ENCODE peak calls at places on chromosomes 12 and 14, in seven cellular contexts. A is activated T-cell treated with anti-CD3 and anti-CD28 coated beads, Interleukin-2, amount 50 U/mL, for 4 hours; O is GM23248; N is GOT3; T is stimulated activated effector memory CD8-positive, alpha-beta T cell treated with anti-CD3 and anti-CD28 coated beads, Interleukin-12 subunit alpha, Interleukin-12 subunit beta, amount 100 ng/mL, for 72 hours; Y is stimulated activated CD4-positive, alpha-beta T cell treated with anti-CD3 and anti-CD28 coated beads, Interleukin-4, amount 100 ng/mL, for 4 hours; X is T follicular helper cell. I is an unnamed sample.

GRCh38 chr12:23860019-23860418 is 89.5 kb downstream of the SOX5 start:
- DNase-seq in A (no peak), O (no peak), N (no peak), T (no peak), Y (no peak), X (no peak), I (no peak)

GRCh38 chr14:105116451-105117256 is 51.4 kb upstream of the GPR132 start:
- DNase-seq in A (no peak), O (no peak), N (no peak), T (no peak), Y (no peak), X (no peak), I (no peak)

GRCh38 chr14:70808023-70808401 is 1.3 kb downstream of the MAP3K9 start:
- DNase-seq in A (peak), O (no peak), N (no peak), T (no peak), Y (peak), X (peak), I (no peak)

GRCh38 chr12:1212529-1212928 is 221.5 kb downstream of the ERC1 start:
- DNase-seq in A (no peak), O (no peak), N (no peak), T (no peak), Y (no peak), X (no peak), I (no peak)

GRCh38 chr14:95770777-95771176 is 56.9 kb upstream of the TCL1A start:
- DNase-seq in A (no peak), O (peak), N (no peak), T (no peak), Y (no peak), X (no peak), I (no peak)

GRCh38 chr14:27040552-27040951 is 442.7 kb upstream of the NOVA1 start:
- DNase-seq in A (no peak), O (no peak), N (no peak), T (no peak), Y (no peak), X (no peak), I (no peak)

GRCh38 chr14:105839425-105840265 is 313.3 kb downstream of the TMEM121 start:
- DNase-seq in A (no peak), O (no peak), N (no peak), T (no peak), Y (no peak), X (no peak), I (no peak)

GRCh38 chr12:118850244-118850825 is 131.0 kb upstream of the SRRM4 start:
- DNase-seq in A (no peak), O (no peak), N (no peak), T (no peak), Y (no peak), X (no peak), I (no peak)

GRCh38 chr14:90795744-90796143 is 20.5 kb downstream of the TTC7B start:
- DNase-seq in A (no peak), O (peak), N (no peak), T (no peak), Y (no peak), X (no peak), I (no peak)